ENCODE peak calls at places on chromosomes 13 and 19, in ten cellular contexts. U is left lung; W is gastrocnemius medialis; K is GM13976; P is A549; F is stimulated activated CD8-positive, alpha-beta memory T cell treated with anti-CD3 and anti-CD28 coated beads, Interleukin-15, amount 100 ng/mL, for 4 hours; N is WTC11; V is Calu3; G is astrocyte of the hippocampus; O is AG09309. D is an unnamed sample.

GRCh38 chr19:39144487-39145071 is 19.0 kb downstream of the PAK4 start:
- DNase-seq in U (no peak), W (no peak), K (no peak), P (no peak), F (no peak), N (no peak), V (peak), G (peak), O (no peak), D (peak)

GRCh38 chr13:110559429-110559943 is 2.0 kb downstream of the RAB20 start:
- DNase-seq in U (peak), W (no peak), K (no peak), P (no peak), F (no peak), N (no peak), V (no peak), G (peak), O (no peak), D (no peak)

GRCh38 chr13:91946498-91947070 is 548.2 kb downstream of the GPC5 start:
- DNase-seq in U (no peak), W (no peak), K (peak), P (peak), F (no peak), N (no peak), V (no peak), G (peak), O (no peak), D (peak)

GRCh38 chr13:100506600-100507422 is 81.8 kb downstream of the GGACT start:
- DNase-seq in U (no peak), W (no peak), K (no peak), P (no peak), F (no peak), N (no peak), V (no peak), G (no peak), O (no peak), D (no peak)

GRCh38 chr13:30750036-30750435 is 14.7 kb downstream of the ALOX5AP start:
- DNase-seq in U (no peak), W (no peak), K (no peak), P (no peak), F (no peak), N (no peak), V (no peak), G (no peak), O (no peak), D (no peak)

GRCh38 chr19:57656346-57656745 is 12.4 kb upstream of the ZSCAN4 start:
- DNase-seq in U (no peak), W (no peak), K (no peak), P (no peak), F (no peak), N (no peak), V (no peak), G (no peak), O (no peak), D (no peak)

GRCh38 chr19:1098177-1099051 is 3.2 kb upstream of the POLR2E start:
- DNase-seq in U (peak), W (no peak), K (no peak), P (no peak), F (no peak), N (no peak), V (no peak), G (no peak), O (no peak), D (no peak)

GRCh38 chr13:99800951-99801350 is 170.6 kb downstream of the ZIC5 start:
- DNase-seq in U (no peak), W (no peak), K (no peak), P (no peak), F (no peak), N (peak), V (no peak), G (no peak), O (no peak), D (no peak)

GRCh38 chr13:60150538-60150937 is 13.2 kb downstream of the DIAPH3 start:
- DNase-seq in U (no peak), W (no peak), K (no peak), P (no peak), F (no peak), N (no peak), V (no peak), G (no peak), O (no peak), D (no peak)

GRCh38 chr13:21894091-21894490 is 223.2 kb downstream of the FGF9 start:
- DNase-seq in U (no peak), W (no peak), K (no peak), P (no peak), F (no peak), N (no peak), V (no peak), G (no peak), O (no peak), D (no peak)

GRCh38 chr13:112759053-112759452 is 69.2 kb downstream of the ATP11A start:
- DNase-seq in U (no peak), W (no peak), K (no peak), P (no peak), F (no peak), N (no peak), V (no peak), G (no peak), O (no peak), D (no peak)

GRCh38 chr13:38530492-38530891 is 156.4 kb upstream of the FREM2 start:
- DNase-seq in U (no peak), W (no peak), K (peak), P (no peak), F (no peak), N (no peak), V (no peak), G (peak), O (peak), D (peak)

GRCh38 chr13:95505265-95505664 is 47.3 kb upstream of the CLDN10 start:
- DNase-seq in U (no peak), W (no peak), K (no peak), P (no peak), F (no peak), N (no peak), V (no peak), G (peak), O (no peak), D (no peak)

GRCh38 chr13:37539176-37539575 is 59.4 kb downstream of the POSTN start:
- DNase-seq in U (no peak), W (no peak), K (no peak), P (no peak), F (no peak), N (no peak), V (no peak), G (no peak), O (no peak), D (no peak)

GRCh38 chr13:94201022-94201421 is 278.5 kb downstream of the DCT start:
- DNase-seq in U (no peak), W (no peak), K (no peak), P (no peak), F (no peak), N (no peak), V (no peak), G (no peak), O (no peak), D (no peak)

GRCh38 chr13:110666255-110666533 is 39.7 kb downstream of the CARS2 start:
- DNase-seq in U (no peak), W (no peak), K (no peak), P (no peak), F (no peak), N (no peak), V (no peak), G (no peak), O (no peak), D (no peak)

GRCh38 chr19:531009-531752 is 379 bp upstream of the CDC34 start:
- DNase-seq in U (peak), W (peak), K (peak), P (peak), F (peak), N (peak), V (peak), G (peak), O (no peak), D (peak)

GRCh38 chr13:35470671-35471465 is 5.6 kb downstream of the MAB21L1 start:
- DNase-seq in U (no peak), W (peak), K (no peak), P (no peak), F (no peak), N (peak), V (no peak), G (peak), O (no peak), D (no peak)

GRCh38 chr13:99217461-99218101 is 16.9 kb downstream of the UBAC2 start:
- DNase-seq in U (no peak), W (no peak), K (no peak), P (no peak), F (no peak), N (no peak), V (no peak), G (no peak), O (no peak), D (no peak)

GRCh38 chr13:108037348-108037747 is 178.0 kb downstream of the LIG4 start:
- DNase-seq in U (no peak), W (no peak), K (no peak), P (no peak), F (no peak), N (no peak), V (no peak), G (no peak), O (no peak), D (no peak)

GRCh38 chr13:30376426-30377311 is 45.6 kb upstream of the UBE2L5 start:
- DNase-seq in U (peak), W (no peak), K (peak), P (no peak), F (peak), N (no peak), V (peak), G (no peak), O (no peak), D (no peak)

GRCh38 chr13:31797154-31797775 is 57.9 kb downstream of the RXFP2 start:
- DNase-seq in U (no peak), W (no peak), K (no peak), P (peak), F (no peak), N (no peak), V (peak), G (peak), O (no peak), D (peak)

GRCh38 chr13:65943711-65944110 is 1286.4 kb downstream of the PCDH9 start:
- DNase-seq in U (no peak), W (no peak), K (no peak), P (no peak), F (no peak), N (no peak), V (no peak), G (no peak), O (no peak), D (peak)

GRCh38 chr19:57191141-57192063 is at the start of gene ZNF264:
- DNase-seq in U (peak), W (peak), K (peak), P (peak), F (peak), N (peak), V (peak), G (peak), O (peak), D (peak)

GRCh38 chr19:1164684-1165531 is 9.2 kb downstream of the SBNO2 start:
- DNase-seq in U (no peak), W (no peak), K (no peak), P (no peak), F (no peak), N (peak), V (no peak), G (no peak), O (no peak), D (no peak)

GRCh38 chr13:24133396-24133795 is 27.1 kb upstream of the SPATA13 start:
- DNase-seq in U (no peak), W (no peak), K (no peak), P (no peak), F (no peak), N (no peak), V (no peak), G (no peak), O (no peak), D (no peak)

GRCh38 chr13:77919351-77920294 is 992 bp upstream of the EDNRB start:
- DNase-seq in U (peak), W (peak), K (peak), P (peak), F (no peak), N (peak), V (no peak), G (peak), O (no peak), D (peak)

GRCh38 chr13:41587490-41587889 is 130.1 kb downstream of the RGCC start:
- DNase-seq in U (no peak), W (no peak), K (no peak), P (no peak), F (peak), N (peak), V (no peak), G (no peak), O (no peak), D (no peak)

GRCh38 chr13:77595166-77595810 is 59.8 kb downstream of the SCEL start:
- DNase-seq in U (no peak), W (no peak), K (no peak), P (no peak), F (no peak), N (no peak), V (no peak), G (no peak), O (no peak), D (no peak)

GRCh38 chr19:51559240-51559639 is 11.8 kb upstream of the ZNF175 start:
- DNase-seq in U (no peak), W (no peak), K (no peak), P (no peak), F (no peak), N (no peak), V (no peak), G (no peak), O (no peak), D (no peak)

GRCh38 chr19:57830071-57830602 is at the start of gene ZNF587B:
- DNase-seq in U (no peak), W (peak), K (no peak), P (no peak), F (no peak), N (peak), V (no peak), G (peak), O (no peak), D (peak)

GRCh38 chr13:29362849-29363604 is 232.5 kb downstream of the SLC7A1 start:
- DNase-seq in U (no peak), W (no peak), K (peak), P (peak), F (no peak), N (peak), V (peak), G (peak), O (no peak), D (peak)

GRCh38 chr19:16750081-16750480 is 30.4 kb downstream of the NWD1 start:
- DNase-seq in U (no peak), W (no peak), K (no peak), P (no peak), F (no peak), N (no peak), V (no peak), G (no peak), O (no peak), D (no peak)

GRCh38 chr13:99993660-99994455 is 12.3 kb downstream of the ZIC2 start:
- DNase-seq in U (no peak), W (no peak), K (no peak), P (no peak), F (no peak), N (no peak), V (no peak), G (no peak), O (no peak), D (no peak)

GRCh38 chr19:48644839-48645651 is 942 bp downstream of the CA11 start:
- DNase-seq in U (peak), W (peak), K (peak), P (peak), F (no peak), N (peak), V (peak), G (peak), O (no peak), D (peak)

GRCh38 chr13:20356437-20356836 is 124.3 kb upstream of the GJB6 start:
- DNase-seq in U (no peak), W (no peak), K (no peak), P (no peak), F (no peak), N (no peak), V (no peak), G (peak), O (no peak), D (no peak)

GRCh38 chr19:4744451-4745170 is 21.0 kb upstream of the DPP9 start:
- DNase-seq in U (peak), W (peak), K (no peak), P (no peak), F (no peak), N (no peak), V (no peak), G (peak), O (peak), D (peak)

GRCh38 chr19:48672994-48673393 is at the start of gene NTN5:
- DNase-seq in U (no peak), W (no peak), K (peak), P (no peak), F (no peak), N (peak), V (no peak), G (no peak), O (no peak), D (no peak)

GRCh38 chr13:98103942-98104880 is 38.7 kb upstream of the FARP1 start:
- DNase-seq in U (no peak), W (no peak), K (no peak), P (peak), F (no peak), N (peak), V (no peak), G (peak), O (no peak), D (peak)